ENCODE peak calls at places on chromosomes 4 and X, in four cellular contexts. One of them, this sample, is unnamed.

GRCh38 chr4:186932631-186933150 is 209.0 kb upstream of the FAT1 start:
- DNase-seq in IMR-90: peak
- DNase-seq in transverse colon: no peak
- DNase-seq in choroid plexus epithelial cell: peak
- DNase-seq in this sample: peak

GRCh38 chr4:38113551-38113950 is 153.4 kb downstream of the PTTG2 start:
- DNase-seq in choroid plexus epithelial cell: no peak
- DNase-seq in IMR-90: no peak
- DNase-seq in transverse colon: no peak
- DNase-seq in this sample: no peak

GRCh38 chr4:153257151-153257620 is 52.9 kb downstream of the TRIM2 start:
- DNase-seq in transverse colon: no peak
- DNase-seq in choroid plexus epithelial cell: peak
- DNase-seq in IMR-90: peak
- DNase-seq in this sample: peak

GRCh38 chr4:47839259-47839658 is 1.4 kb upstream of the CORIN start:
- DNase-seq in transverse colon: no peak
- DNase-seq in IMR-90: peak
- DNase-seq in choroid plexus epithelial cell: peak
- DNase-seq in this sample: peak

GRCh38 chrX:47210661-47211425 is 7.6 kb upstream of the CDK16 start:
- DNase-seq in choroid plexus epithelial cell: no peak
- DNase-seq in IMR-90: no peak
- DNase-seq in transverse colon: no peak
- DNase-seq in this sample: no peak

GRCh38 chr4:180542445-180543100 is 1700.6 kb upstream of the TENM3 start:
- DNase-seq in IMR-90: peak
- DNase-seq in transverse colon: no peak
- DNase-seq in choroid plexus epithelial cell: peak
- DNase-seq in this sample: peak

GRCh38 chr4:82780398-82781231 is 18.0 kb downstream of the SCD5 start:
- DNase-seq in choroid plexus epithelial cell: peak
- DNase-seq in transverse colon: peak
- DNase-seq in IMR-90: peak
- DNase-seq in this sample: peak

GRCh38 chr4:54940996-54941395 is 184.4 kb downstream of the KDR start:
- DNase-seq in choroid plexus epithelial cell: no peak
- DNase-seq in IMR-90: no peak
- DNase-seq in transverse colon: no peak
- DNase-seq in this sample: no peak

GRCh38 chr4:112063260-112063659 is 82.0 kb upstream of the FAM241A start:
- DNase-seq in choroid plexus epithelial cell: peak
- DNase-seq in IMR-90: no peak
- DNase-seq in transverse colon: no peak
- DNase-seq in this sample: peak

GRCh38 chr4:53563824-53564223 is 27.5 kb downstream of the LNX1 start:
- DNase-seq in IMR-90: peak
- DNase-seq in transverse colon: no peak
- DNase-seq in choroid plexus epithelial cell: peak
- DNase-seq in this sample: peak

GRCh38 chr4:159290321-159291030 is 187.6 kb downstream of the RAPGEF2 start:
- DNase-seq in IMR-90: peak
- DNase-seq in transverse colon: no peak
- DNase-seq in choroid plexus epithelial cell: peak
- DNase-seq in this sample: no peak

GRCh38 chr4:165439981-165440380 is 61.2 kb downstream of the CPE start:
- DNase-seq in transverse colon: no peak
- DNase-seq in choroid plexus epithelial cell: peak
- DNase-seq in IMR-90: no peak
- DNase-seq in this sample: no peak

GRCh38 chr4:174218127-174218790 is 65.2 kb downstream of the FBXO8 start:
- DNase-seq in IMR-90: no peak
- DNase-seq in transverse colon: no peak
- DNase-seq in choroid plexus epithelial cell: peak
- DNase-seq in this sample: peak

GRCh38 chrX:135437867-135438733 is 16.4 kb downstream of the SMIM10L2A start:
- DNase-seq in choroid plexus epithelial cell: no peak
- DNase-seq in IMR-90: no peak
- DNase-seq in transverse colon: no peak
- DNase-seq in this sample: no peak

GRCh38 chr4:6746721-6747689 is 31.0 kb downstream of the BLOC1S4 start:
- DNase-seq in IMR-90: no peak
- DNase-seq in choroid plexus epithelial cell: no peak
- DNase-seq in transverse colon: peak
- DNase-seq in this sample: peak

GRCh38 chr4:95193391-95194224 is 355.2 kb downstream of the UNC5C start:
- DNase-seq in transverse colon: no peak
- DNase-seq in choroid plexus epithelial cell: peak
- DNase-seq in IMR-90: no peak
- DNase-seq in this sample: no peak

GRCh38 chr4:158791588-158791987 is 22.8 kb downstream of the FNIP2 start:
- DNase-seq in IMR-90: no peak
- DNase-seq in transverse colon: no peak
- DNase-seq in choroid plexus epithelial cell: no peak
- DNase-seq in this sample: no peak

GRCh38 chr4:145034727-145035211 is 63.2 kb downstream of the ANAPC10 start:
- DNase-seq in choroid plexus epithelial cell: peak
- DNase-seq in IMR-90: peak
- DNase-seq in transverse colon: no peak
- DNase-seq in this sample: peak

GRCh38 chrX:12446342-12447075 is 308.2 kb downstream of the FRMPD4 start:
- DNase-seq in choroid plexus epithelial cell: no peak
- DNase-seq in transverse colon: no peak
- DNase-seq in IMR-90: peak
- DNase-seq in this sample: peak

GRCh38 chr4:141899103-141899502 is 262.7 kb downstream of the IL15 start:
- DNase-seq in IMR-90: peak
- DNase-seq in transverse colon: no peak
- DNase-seq in choroid plexus epithelial cell: no peak
- DNase-seq in this sample: no peak

GRCh38 chr4:52704676-52705075 is 45.6 kb upstream of the USP46 start:
- DNase-seq in choroid plexus epithelial cell: peak
- DNase-seq in IMR-90: no peak
- DNase-seq in transverse colon: no peak
- DNase-seq in this sample: peak

GRCh38 chr4:94304365-94304971 is 38.2 kb downstream of the HPGDS start:
- DNase-seq in IMR-90: peak
- DNase-seq in transverse colon: no peak
- DNase-seq in choroid plexus epithelial cell: peak
- DNase-seq in this sample: peak

GRCh38 chrX:68822641-68823410 is 6.0 kb upstream of the EFNB1 start:
- DNase-seq in IMR-90: peak
- DNase-seq in transverse colon: no peak
- DNase-seq in choroid plexus epithelial cell: peak
- DNase-seq in this sample: peak

GRCh38 chrX:39724544-39724943 is 373.2 kb downstream of the BCOR start:
- DNase-seq in transverse colon: no peak
- DNase-seq in IMR-90: no peak
- DNase-seq in choroid plexus epithelial cell: no peak
- DNase-seq in this sample: no peak

GRCh38 chrX:46849933-46850332 is 13.1 kb downstream of the RP2 start:
- DNase-seq in choroid plexus epithelial cell: peak
- DNase-seq in transverse colon: no peak
- DNase-seq in IMR-90: peak
- DNase-seq in this sample: no peak

GRCh38 chrX:25968920-25969319 is 169.2 kb upstream of the MAGEB18 start:
- DNase-seq in IMR-90: no peak
- DNase-seq in choroid plexus epithelial cell: peak
- DNase-seq in transverse colon: no peak
- DNase-seq in this sample: peak

GRCh38 chr4:10998826-10999225 is 314.3 kb upstream of the CLNK start:
- DNase-seq in choroid plexus epithelial cell: peak
- DNase-seq in transverse colon: no peak
- DNase-seq in IMR-90: no peak
- DNase-seq in this sample: peak

GRCh38 chrX:44795945-44796450 is 47.8 kb upstream of the DUSP21 start:
- DNase-seq in choroid plexus epithelial cell: no peak
- DNase-seq in IMR-90: no peak
- DNase-seq in transverse colon: no peak
- DNase-seq in this sample: peak

GRCh38 chrX:24153175-24153795 is 3.8 kb downstream of the ZFX start:
- DNase-seq in choroid plexus epithelial cell: peak
- DNase-seq in IMR-90: no peak
- DNase-seq in transverse colon: no peak
- DNase-seq in this sample: no peak

GRCh38 chr4:75655562-75655961 is 17.6 kb downstream of the G3BP2 start:
- DNase-seq in choroid plexus epithelial cell: no peak
- DNase-seq in transverse colon: no peak
- DNase-seq in IMR-90: no peak
- DNase-seq in this sample: no peak

GRCh38 chrX:40003982-40004535 is 93.7 kb downstream of the BCOR start:
- DNase-seq in choroid plexus epithelial cell: no peak
- DNase-seq in transverse colon: no peak
- DNase-seq in IMR-90: no peak
- DNase-seq in this sample: no peak

GRCh38 chrX:18895157-18895952 is 88.6 kb downstream of the PHKA2 start:
- DNase-seq in IMR-90: peak
- DNase-seq in transverse colon: no peak
- DNase-seq in choroid plexus epithelial cell: peak
- DNase-seq in this sample: peak

GRCh38 chr4:139873111-139873866 is 207.7 kb downstream of the MGST2 start:
- DNase-seq in choroid plexus epithelial cell: peak
- DNase-seq in IMR-90: peak
- DNase-seq in transverse colon: no peak
- DNase-seq in this sample: no peak

GRCh38 chrX:37942170-37942569 is 64.2 kb upstream of the SYTL5 start:
- DNase-seq in IMR-90: no peak
- DNase-seq in transverse colon: no peak
- DNase-seq in choroid plexus epithelial cell: no peak
- DNase-seq in this sample: no peak

GRCh38 chrX:41029332-41029731 is 55.9 kb upstream of the USP9X start:
- DNase-seq in choroid plexus epithelial cell: peak
- DNase-seq in transverse colon: no peak
- DNase-seq in IMR-90: peak
- DNase-seq in this sample: no peak

GRCh38 chrX:15242899-15243555 is 26.9 kb downstream of the ASB9 start:
- DNase-seq in transverse colon: peak
- DNase-seq in choroid plexus epithelial cell: peak
- DNase-seq in IMR-90: peak
- DNase-seq in this sample: peak

GRCh38 chr4:98113005-98113404 is 30.3 kb downstream of the STPG2 start:
- DNase-seq in choroid plexus epithelial cell: peak
- DNase-seq in transverse colon: no peak
- DNase-seq in IMR-90: peak
- DNase-seq in this sample: peak
- TF ChIP-seq CTCF in choroid plexus epithelial cell: peak
- TF ChIP-seq CTCF in transverse colon: peak
- TF ChIP-seq CTCF in IMR-90: peak
- TF ChIP-seq CTCF in this sample: peak

GRCh38 chr4:80694178-80694577 is 336.3 kb upstream of the BMP3 start:
- DNase-seq in IMR-90: no peak
- DNase-seq in choroid plexus epithelial cell: peak
- DNase-seq in transverse colon: no peak
- DNase-seq in this sample: no peak
- H3K4me3 ChIP-seq in IMR-90: no peak
- H3K4me3 ChIP-seq in choroid plexus epithelial cell: no peak
- H3K4me3 ChIP-seq in transverse colon: no peak
- H3K4me3 ChIP-seq in this sample: no peak

DNA sequence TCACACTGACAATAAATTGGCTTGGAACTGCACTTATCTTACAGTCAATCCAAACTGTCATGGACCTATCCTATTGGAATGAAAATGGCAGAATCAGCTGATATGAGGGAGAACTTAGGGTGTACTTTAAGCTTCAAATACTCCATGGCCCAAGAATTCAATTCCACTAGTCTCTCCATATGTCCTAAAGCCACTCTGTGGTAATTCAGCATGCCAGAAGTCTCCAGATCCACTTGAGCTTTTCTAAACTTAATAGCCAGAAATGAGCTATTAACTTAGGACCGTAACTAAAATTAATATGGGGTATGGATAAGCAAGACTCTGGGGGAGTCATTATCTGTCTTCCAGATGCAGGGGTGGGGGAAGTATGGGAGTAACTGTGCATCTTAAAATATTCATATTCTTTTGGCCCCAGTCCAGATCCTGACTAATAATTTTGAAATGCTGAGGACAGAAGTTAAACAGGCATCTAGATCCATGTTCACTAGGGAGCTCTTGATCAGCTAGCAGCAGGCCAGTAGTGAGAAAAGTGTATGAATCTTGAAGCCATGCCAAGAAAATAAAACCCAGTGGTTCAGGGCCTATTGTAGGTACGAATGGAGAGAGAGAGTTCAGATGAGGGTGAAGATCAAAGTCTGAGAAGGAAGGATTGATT is 167.6 kb downstream of the DKK2 start:
- DNase-seq in transverse colon: no peak
- DNase-seq in choroid plexus epithelial cell: peak
- DNase-seq in IMR-90: no peak
- DNase-seq in this sample: peak
- TF ChIP-seq CTCF in transverse colon: no peak
- TF ChIP-seq CTCF in choroid plexus epithelial cell: no peak
- TF ChIP-seq CTCF in IMR-90: no peak
- TF ChIP-seq CTCF in this sample: no peak

GRCh38 chrX:9340619-9341304 is 124.1 kb upstream of the TBL1X start:
- DNase-seq in transverse colon: peak
- DNase-seq in choroid plexus epithelial cell: peak
- DNase-seq in IMR-90: peak
- DNase-seq in this sample: peak

GRCh38 chrX:9339603-9340569 is 125.0 kb upstream of the TBL1X start:
- DNase-seq in choroid plexus epithelial cell: no peak
- DNase-seq in transverse colon: peak
- DNase-seq in IMR-90: no peak
- DNase-seq in this sample: no peak

GRCh38 chrX:9343971-9344370 is 120.9 kb upstream of the TBL1X start:
- DNase-seq in choroid plexus epithelial cell: no peak
- DNase-seq in IMR-90: no peak
- DNase-seq in transverse colon: no peak
- DNase-seq in this sample: no peak

GRCh38 chrX:9341305-9342201 is 123.3 kb upstream of the TBL1X start:
- DNase-seq in choroid plexus epithelial cell: peak
- DNase-seq in IMR-90: peak
- DNase-seq in transverse colon: peak
- DNase-seq in this sample: peak

GRCh38 chrX:9342581-9343051 is 122.2 kb upstream of the TBL1X start:
- DNase-seq in transverse colon: peak
- DNase-seq in IMR-90: peak
- DNase-seq in choroid plexus epithelial cell: peak
- DNase-seq in this sample: peak
- H3K4me3 ChIP-seq in transverse colon: no peak
- H3K4me3 ChIP-seq in IMR-90: no peak
- H3K4me3 ChIP-seq in choroid plexus epithelial cell: peak
- H3K4me3 ChIP-seq in this sample: peak